ENCODE peak calls at places on chromosomes 5 and 9, in six cellular contexts. O, X, W, M, R and H are unnamed samples.

GRCh38 chr5:54696931-54697330 is 179.4 kb downstream of the SNX18 start:
- DNase-seq in O (no peak), X (no peak), W (no peak), M (no peak), R (no peak), H (no peak)

GRCh38 chr5:111606194-111606593 is 93.9 kb upstream of the STARD4 start:
- DNase-seq in O (no peak), X (no peak), W (no peak), M (no peak), R (no peak), H (no peak)

GRCh38 chr9:96137666-96138429 is 164.1 kb downstream of the HSD17B3 start:
- DNase-seq in O (no peak), X (no peak), W (no peak), M (peak; percentile 35), R (no peak), H (no peak)

GRCh38 chr5:119828536-119828935 is 199.2 kb downstream of the FAM170A start:
- DNase-seq in O (no peak), X (no peak), W (no peak), M (no peak), R (no peak), H (no peak)

GRCh38 chr5:66877843-66878242 is 281.6 kb downstream of the MAST4 start:
- DNase-seq in O (no peak), X (no peak), W (no peak), M (no peak), R (no peak), H (no peak)

GRCh38 chr5:80934751-80935150 is 25.4 kb upstream of the RASGRF2 start:
- DNase-seq in O (no peak), X (no peak), W (no peak), M (no peak), R (no peak), H (no peak)

GRCh38 chr5:61586096-61587084 is 254.3 kb downstream of the ZSWIM6 start:
- DNase-seq in O (no peak), X (no peak), W (no peak), M (no peak), R (no peak), H (no peak)

GRCh38 chr5:162607879-162608278 is 540.3 kb downstream of the GABRG2 start:
- DNase-seq in O (no peak), X (no peak), W (no peak), M (no peak), R (no peak), H (no peak)

GRCh38 chr5:173851595-173852248 is 36.4 kb upstream of the CPEB4 start:
- DNase-seq in O (no peak), X (no peak), W (no peak), M (no peak), R (no peak), H (no peak)

GRCh38 chr9:98091735-98092632 is 27.0 kb downstream of the TRIM14 start:
- DNase-seq in O (no peak), X (no peak), W (no peak), M (no peak), R (peak; percentile 5), H (no peak)

GRCh38 chr9:130053504-130054427 is at the start of gene GPR107:
- DNase-seq in O (peak; percentile 97), X (peak; percentile 75), W (no peak), M (peak; percentile 88), R (peak; percentile 82), H (peak; percentile 80)

GRCh38 chr5:35852084-35852734 is 4.5 kb upstream of the IL7R start:
- DNase-seq in O (no peak), X (no peak), W (no peak), M (no peak), R (no peak), H (no peak)

GRCh38 chr5:37501152-37501551 is 122.0 kb downstream of the WDR70 start:
- DNase-seq in O (no peak), X (no peak), W (no peak), M (no peak), R (no peak), H (no peak)

GRCh38 chr5:134911285-134912215 is 6.6 kb downstream of the PCBD2 start:
- DNase-seq in O (no peak), X (no peak), W (no peak), M (no peak), R (no peak), H (no peak)

GRCh38 chr5:179437341-179438001 is 92.2 kb upstream of the ADAMTS2 start:
- DNase-seq in O (peak; percentile 72), X (no peak), W (no peak), M (peak; percentile 36), R (no peak), H (no peak)

GRCh38 chr9:114122628-114123027 is 23.5 kb upstream of the KIF12 start:
- DNase-seq in O (no peak), X (no peak), W (no peak), M (no peak), R (no peak), H (no peak)

GRCh38 chr5:154972476-154973080 is 31.7 kb downstream of the MRPL22 start:
- DNase-seq in O (no peak), X (no peak), W (peak; percentile 15), M (no peak), R (no peak), H (no peak)

GRCh38 chr9:129838707-129839259 is 3.5 kb downstream of the USP20 start:
- DNase-seq in O (no peak), X (no peak), W (no peak), M (no peak), R (no peak), H (no peak)

GRCh38 chr5:116137544-116138378 is 52.9 kb downstream of the COMMD10 start:
- DNase-seq in O (no peak), X (no peak), W (peak; percentile 15), M (no peak), R (no peak), H (no peak)

GRCh38 chr9:122785269-122785668 is 3.5 kb upstream of the OR5C1 start:
- DNase-seq in O (no peak), X (no peak), W (no peak), M (no peak), R (no peak), H (no peak)

GRCh38 chr9:37969558-37970300 is 65.8 kb upstream of the SLC25A51 start:
- DNase-seq in O (peak; percentile 49), X (no peak), W (no peak), M (no peak), R (no peak), H (no peak)
- H3K4me1 ChIP-seq in O (no peaks in the 10 kb centered on the region), X (peaks cover 76% of the 10 kb centered on the region), W (peaks cover 48% of the 10 kb centered on the region), M (peaks cover 5% of the 10 kb centered on the region), R (peaks cover 51% of the 10 kb centered on the region), H (peaks cover 12% of the 10 kb centered on the region)

GRCh38 chr9:127539982-127540663 is 72.0 kb upstream of the STXBP1 start:
- DNase-seq in O (no peak), X (peak; percentile 78), W (no peak), M (no peak), R (no peak), H (peak; percentile 87)

GRCh38 chr9:127541865-127542264 is 70.2 kb upstream of the STXBP1 start:
- DNase-seq in O (no peak), X (no peak), W (no peak), M (peak; percentile 82), R (no peak), H (no peak)

GRCh38 chr9:127539259-127539981 is 72.7 kb upstream of the STXBP1 start:
- DNase-seq in O (no peak), X (no peak), W (no peak), M (no peak), R (no peak), H (no peak)

GRCh38 chr9:127541176-127541575 is 70.9 kb upstream of the STXBP1 start:
- DNase-seq in O (no peak), X (no peak), W (no peak), M (no peak), R (no peak), H (no peak)

GRCh38 chr9:127540664-127541041 is 71.4 kb upstream of the STXBP1 start:
- DNase-seq in O (no peak), X (peak; percentile 71), W (no peak), M (no peak), R (no peak), H (peak; percentile 79)
- TF ChIP-seq POLR2AphosphoS5 in O (no peak), X (no peak), W (no peak), M (no peak), R (no peak), H (peak; percentile 25)

DNA sequence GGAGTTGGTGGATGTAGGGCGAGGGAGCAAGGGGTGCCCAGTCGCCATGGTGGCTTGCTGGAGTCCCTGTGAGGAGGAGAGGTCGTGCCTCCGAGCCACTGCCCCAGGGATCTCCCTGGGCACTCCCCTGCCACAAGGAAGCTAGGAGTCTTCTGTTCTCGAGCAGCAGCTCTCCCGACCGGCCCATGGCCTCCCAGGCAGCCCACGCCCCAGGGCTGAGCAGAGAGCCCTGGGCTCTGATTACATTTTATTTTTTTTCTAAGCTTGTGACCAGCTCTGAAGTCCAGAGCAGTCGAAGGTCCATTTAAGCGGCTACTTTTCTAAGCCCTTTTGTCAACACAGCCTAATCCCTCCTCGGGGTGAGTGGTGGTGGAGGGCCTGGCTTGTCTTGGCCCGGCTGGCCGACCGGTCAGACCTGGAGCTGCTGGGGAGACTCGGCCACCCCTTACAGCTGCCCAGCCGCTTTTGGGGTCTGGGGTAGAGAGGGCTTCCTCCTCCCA is 2.1 kb downstream of the RXRA start:
- DNase-seq in O (no peak), X (peak; percentile 65), W (no peak), M (no peak), R (peak; percentile 72), H (no peak)
- H3K4me1 ChIP-seq in O (peaks cover 21% of the 10 kb centered on the region), X (peaks cover 84% of the 10 kb centered on the region), W (peaks cover 23% of the 10 kb centered on the region), M (peaks cover 80% of the 10 kb centered on the region), R (peaks cover 83% of the 10 kb centered on the region), H (peaks cover 28% of the 10 kb centered on the region)

GRCh38 chr9:21670374-21670773 is 132.1 kb upstream of the MTAP start:
- DNase-seq in O (no peak), X (no peak), W (no peak), M (no peak), R (no peak), H (no peak)
- TF ChIP-seq POLR2AphosphoS5 in O (no peak), X (no peak), W (no peak), M (no peak), R (no peak), H (no peak)

GRCh38 chr5:157485340-157485739 is 25.3 kb downstream of the NIPAL4 start:
- DNase-seq in O (no peak), X (no peak), W (no peak), M (peak; percentile 32), R (no peak), H (no peak)

GRCh38 chr5:157485811-157486739 is 26.1 kb downstream of the NIPAL4 start:
- DNase-seq in O (peak; percentile 88), X (no peak), W (no peak), M (peak; percentile 55), R (peak; percentile 58), H (no peak)

GRCh38 chr5:157486861-157487260 is 26.8 kb downstream of the NIPAL4 start:
- DNase-seq in O (no peak), X (no peak), W (no peak), M (no peak), R (no peak), H (no peak)

GRCh38 chr5:157484768-157485167 is 24.8 kb downstream of the NIPAL4 start:
- DNase-seq in O (no peak), X (no peak), W (no peak), M (peak; percentile 74), R (no peak), H (no peak)

DNA sequence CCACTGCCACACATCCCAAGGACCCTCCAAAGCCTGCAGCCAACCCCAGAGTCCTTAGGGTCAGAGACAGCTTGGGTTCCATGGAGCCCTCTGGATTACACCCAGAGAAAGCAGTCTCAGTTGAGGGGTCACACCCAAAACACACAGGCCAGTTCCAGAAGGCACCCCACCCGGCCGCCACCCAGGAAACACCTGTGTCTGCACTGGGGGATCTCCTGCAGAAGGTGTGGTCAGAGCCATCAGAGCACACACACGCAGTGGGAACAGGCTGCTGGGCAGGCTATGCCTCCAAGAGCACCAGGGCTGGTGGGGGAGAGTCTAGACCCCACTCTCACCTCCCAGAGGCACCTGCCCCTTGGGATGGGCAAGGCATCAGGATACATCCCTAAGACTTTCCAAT is 27.3 kb downstream of the NIPAL4 start:
- DNase-seq in O (peak; percentile 92), X (no peak), W (no peak), M (peak; percentile 38), R (peak; percentile 67), H (no peak)
- H3K4me1 ChIP-seq in O (peaks cover 14% of the 10 kb centered on the region), X (peaks cover 17% of the 10 kb centered on the region), W (no peaks in the 10 kb centered on the region), M (no peaks in the 10 kb centered on the region), R (peaks cover 6% of the 10 kb centered on the region), H (no peaks in the 10 kb centered on the region)